ENCODE peak calls at places on chromosomes 1 and 21, in eight cellular contexts. N, V, J, M, T, U, B and Q are unnamed samples.

GRCh38 chr1:147665521-147665920 is 4.8 kb downstream of the ACP6 start:
- DNase-seq in M (no peak), U (no peak), J (no peak), B (no peak), V (no peak), N (no peak), T (peak), Q (no peak)

GRCh38 chr1:94418664-94419655 is 771 bp downstream of the ABCD3 start:
- DNase-seq in V (peak), J (no peak), B (peak), M (peak), T (peak), N (peak), U (peak), Q (peak)

GRCh38 chr1:200351826-200352549 is 57.8 kb downstream of the ZNF281 start:
- DNase-seq in M (no peak), T (no peak), U (peak), V (no peak), N (peak), B (no peak), J (no peak), Q (no peak)

GRCh38 chr1:43225168-43225567 is 44.6 kb upstream of the TMEM125 start:
- DNase-seq in V (no peak), M (peak), J (no peak), N (no peak), T (no peak), U (no peak), B (no peak), Q (no peak)

GRCh38 chr21:16302851-16303282 is 573.1 kb downstream of the USP25 start:
- DNase-seq in M (no peak), N (peak), V (peak), B (no peak), J (no peak), U (no peak), T (no peak), Q (no peak)

GRCh38 chr1:34127006-34128000 is 37.7 kb downstream of the CSMD2 start:
- DNase-seq in N (no peak), U (no peak), M (no peak), V (no peak), T (no peak), J (no peak), B (no peak), Q (no peak)

GRCh38 chr21:44987301-44987885 is 47.6 kb downstream of the SLX9 start:
- DNase-seq in V (no peak), N (no peak), U (no peak), B (no peak), M (no peak), J (no peak), T (no peak), Q (no peak)

GRCh38 chr1:10456661-10457060 is 6.8 kb downstream of the CORT start:
- DNase-seq in N (no peak), B (no peak), U (no peak), T (no peak), J (no peak), V (no peak), M (peak), Q (no peak)

GRCh38 chr1:10737268-10737624 is 59.2 kb downstream of the CASZ1 start:
- DNase-seq in U (no peak), J (no peak), T (no peak), N (no peak), B (no peak), V (no peak), M (no peak), Q (no peak)

GRCh38 chr1:76274302-76274701 is 199.8 kb downstream of the ST6GALNAC3 start:
- DNase-seq in N (no peak), V (no peak), M (no peak), J (no peak), T (no peak), B (no peak), U (no peak), Q (no peak)

GRCh38 chr1:205319081-205320018 is 2.2 kb downstream of the NUAK2 start:
- DNase-seq in T (no peak), V (no peak), J (no peak), U (peak), M (peak), N (peak), B (peak), Q (no peak)